ENCODE peak calls at places on chromosomes 11 and 22, in seven cellular contexts. P, O, L, Y, R, T and S are unnamed samples.

GRCh38 chr11:19344661-19345518 is 104.1 kb upstream of the E2F8 start:
- DNase-seq in P (peak), O (no peak), L (peak), Y (peak), R (peak), T (peak), S (no peak)

GRCh38 chr11:89491141-89491690 is at the start of gene NOX4:
- DNase-seq in P (no peak), O (no peak), L (peak), Y (peak), R (no peak), T (peak), S (no peak)

GRCh38 chr11:72326151-72326842 is 82.3 kb upstream of the PHOX2A start:
- DNase-seq in P (no peak), O (no peak), L (no peak), Y (no peak), R (no peak), T (no peak), S (no peak)

GRCh38 chr22:29156507-29156906 is 49.2 kb upstream of the EMID1 start:
- DNase-seq in P (no peak), O (no peak), L (peak), Y (peak), R (no peak), T (peak), S (no peak)

GRCh38 chr11:130827697-130828377 is 88.4 kb downstream of the SNX19 start:
- DNase-seq in P (no peak), O (no peak), L (peak), Y (peak), R (no peak), T (peak), S (no peak)

GRCh38 chr11:116657842-116658825 is 114.7 kb downstream of the BUD13 start:
- DNase-seq in P (no peak), O (peak), L (no peak), Y (no peak), R (no peak), T (no peak), S (no peak)

GRCh38 chr22:37230673-37231405 is 13.2 kb downstream of the RAC2 start:
- DNase-seq in P (no peak), O (peak), L (no peak), Y (no peak), R (no peak), T (peak), S (no peak)

GRCh38 chr11:64400096-64400495 is 41.1 kb downstream of the RPS6KA4 start:
- DNase-seq in P (no peak), O (no peak), L (no peak), Y (no peak), R (no peak), T (no peak), S (no peak)

GRCh38 chr11:73671701-73672100 is 25.3 kb downstream of the PLEKHB1 start:
- DNase-seq in P (no peak), O (no peak), L (no peak), Y (no peak), R (no peak), T (no peak), S (no peak)

GRCh38 chr11:44120169-44120568 is 24.7 kb downstream of the EXT2 start:
- DNase-seq in P (no peak), O (no peak), L (peak), Y (no peak), R (no peak), T (no peak), S (no peak)

GRCh38 chr22:17870408-17870807 is 96.1 kb upstream of the BID start:
- DNase-seq in P (no peak), O (no peak), L (no peak), Y (no peak), R (no peak), T (no peak), S (no peak)

GRCh38 chr22:48756146-48757111 is 1071.2 kb downstream of the BRD1 start:
- DNase-seq in P (no peak), O (peak), L (no peak), Y (no peak), R (no peak), T (no peak), S (no peak)

GRCh38 chr11:106420686-106421085 is 343.2 kb downstream of the AASDHPPT start:
- DNase-seq in P (no peak), O (no peak), L (no peak), Y (no peak), R (no peak), T (no peak), S (no peak)

GRCh38 chr11:13238879-13239514 is 38.6 kb upstream of the BMAL1 start:
- DNase-seq in P (peak), O (peak), L (peak), Y (peak), R (peak), T (peak), S (no peak)

GRCh38 chr22:38416621-38417251 is 38.3 kb downstream of the KCNJ4 start:
- DNase-seq in P (no peak), O (no peak), L (no peak), Y (no peak), R (no peak), T (no peak), S (no peak)

GRCh38 chr11:67583319-67584204 is at the start of gene GSTP1:
- DNase-seq in P (peak), O (peak), L (peak), Y (peak), R (no peak), T (peak), S (peak)

GRCh38 chr11:128530119-128531091 is 57.0 kb downstream of the ETS1 start:
- DNase-seq in P (no peak), O (no peak), L (no peak), Y (no peak), R (no peak), T (no peak), S (no peak)

GRCh38 chr22:35506259-35506570 is 34.4 kb upstream of the RASD2 start:
- DNase-seq in P (no peak), O (no peak), L (no peak), Y (no peak), R (no peak), T (no peak), S (no peak)

GRCh38 chr11:46143049-46143806 is 22.0 kb upstream of the PHF21A start:
- DNase-seq in P (no peak), O (no peak), L (no peak), Y (peak), R (no peak), T (no peak), S (no peak)

GRCh38 chr11:110468095-110468494 is 38.3 kb downstream of the FDX1 start:
- DNase-seq in P (no peak), O (no peak), L (no peak), Y (no peak), R (no peak), T (no peak), S (no peak)

GRCh38 chr11:95794086-95794485 is 3.8 kb downstream of the CEP57 start:
- DNase-seq in P (no peak), O (no peak), L (no peak), Y (no peak), R (no peak), T (no peak), S (no peak)

GRCh38 chr11:106466441-106467190 is 389.2 kb downstream of the AASDHPPT start:
- DNase-seq in P (no peak), O (no peak), L (peak), Y (peak), R (no peak), T (no peak), S (no peak)

GRCh38 chr11:109865558-109866186 is 227.5 kb upstream of the ZC3H12C start:
- DNase-seq in P (peak), O (no peak), L (no peak), Y (peak), R (no peak), T (no peak), S (no peak)

GRCh38 chr11:109785714-109786113 is 307.5 kb upstream of the ZC3H12C start:
- DNase-seq in P (no peak), O (no peak), L (no peak), Y (no peak), R (no peak), T (no peak), S (no peak)

GRCh38 chr11:46006418-46007070 is 84.1 kb downstream of the LARGE2 start:
- DNase-seq in P (peak), O (no peak), L (peak), Y (peak), R (peak), T (peak), S (no peak)